ENCODE peak calls at places on chromosomes 5 and 9, in four cellular contexts. Z, G, S and N are unnamed samples.

GRCh38 chr5:88060194-88060593 is 208.5 kb downstream of the TMEM161B start:
- DNase-seq in Z (no peak), G (no peak), S (no peak), N (no peak)

GRCh38 chr9:97473717-97474116 is 27.7 kb upstream of the TMOD1 start:
- DNase-seq in Z (no peak), G (no peak), S (no peak), N (no peak)

GRCh38 chr9:123346026-123346425 is 10.0 kb upstream of the CRB2 start:
- DNase-seq in Z (no peak), G (no peak), S (no peak), N (no peak)

GRCh38 chr5:82164957-82165698 is 113.0 kb downstream of the RPS23 start:
- DNase-seq in Z (no peak), G (no peak), S (no peak), N (no peak)

GRCh38 chr5:39379683-39380082 is 15.4 kb upstream of the C9 start:
- DNase-seq in Z (no peak), G (no peak), S (no peak), N (no peak)

GRCh38 chr9:91056917-91057316 is 255.3 kb downstream of the SYK start:
- DNase-seq in Z (no peak), G (no peak), S (no peak), N (no peak)

GRCh38 chr5:178467261-178468195 is 122.7 kb downstream of the COL23A1 start:
- DNase-seq in Z (no peak), G (no peak), S (no peak), N (no peak)

GRCh38 chr5:145531038-145531734 is 304.0 kb downstream of the PRELID2 start:
- DNase-seq in Z (no peak), G (no peak), S (no peak), N (no peak)

GRCh38 chr9:27414215-27414731 is 109.8 kb upstream of the IFNK start:
- DNase-seq in Z (no peak), G (no peak), S (no peak), N (no peak)

GRCh38 chr5:168724227-168724626 is 145.1 kb upstream of the PANK3 start:
- DNase-seq in Z (no peak), G (no peak), S (no peak), N (no peak)

GRCh38 chr5:169874626-169875025 is 105.7 kb downstream of the INSYN2B start:
- DNase-seq in Z (no peak), G (no peak), S (no peak), N (no peak)

GRCh38 chr5:96652769-96653455 is 9.3 kb upstream of the CAST start:
- DNase-seq in Z (no peak), G (no peak), S (no peak), N (no peak)

GRCh38 chr5:37834542-37835399 is 5.1 kb downstream of the GDNF start:
- DNase-seq in Z (no peak), G (no peak), S (peak; percentile 71), N (no peak)

GRCh38 chr5:100828071-100828689 is 74.9 kb downstream of the ST8SIA4 start:
- DNase-seq in Z (peak; percentile 89), G (no peak), S (no peak), N (no peak)

GRCh38 chr9:32928145-32928763 is 73.2 kb downstream of the APTX start:
- DNase-seq in Z (no peak), G (no peak), S (no peak), N (no peak)

GRCh38 chr9:99405369-99405768 is 183.3 kb downstream of the SEC61B start:
- DNase-seq in Z (no peak), G (no peak), S (no peak), N (no peak)

GRCh38 chr9:135530146-135530545 is 8.9 kb downstream of the LCN1 start:
- DNase-seq in Z (no peak), G (no peak), S (peak; percentile 28), N (no peak)

GRCh38 chr5:132000677-132001453 is 10.6 kb downstream of the ACSL6 start:
- DNase-seq in Z (no peak), G (peak; percentile 22), S (no peak), N (no peak)

GRCh38 chr5:180809403-180810209 is 7.0 kb upstream of the MGAT1 start:
- DNase-seq in Z (no peak), G (peak; percentile 89), S (no peak), N (peak; percentile 90)

GRCh38 chr5:172559004-172559932 is 81.8 kb upstream of the NEURL1B start:
- DNase-seq in Z (no peak), G (no peak), S (no peak), N (no peak)

GRCh38 chr5:54551906-54552305 is 34.3 kb downstream of the SNX18 start:
- DNase-seq in Z (no peak), G (no peak), S (no peak), N (no peak)
- TF ChIP-seq CBX5 in Z (no peak), G (no peak), S (no peak), N (no peak)

GRCh38 chr5:151571270-151572173 is 19.6 kb downstream of the FAT2 start:
- DNase-seq in Z (no peak), G (no peak), S (no peak), N (no peak)

GRCh38 chr5:151568036-151568435 is 23.1 kb downstream of the FAT2 start:
- DNase-seq in Z (no peak), G (no peak), S (no peak), N (no peak)

GRCh38 chr5:151569132-151570046 is 21.7 kb downstream of the FAT2 start:
- DNase-seq in Z (peak; percentile 35), G (no peak), S (no peak), N (no peak)

GRCh38 chr5:151570512-151571269 is 20.4 kb downstream of the FAT2 start:
- DNase-seq in Z (no peak), G (no peak), S (peak; percentile 54), N (no peak)

DNA sequence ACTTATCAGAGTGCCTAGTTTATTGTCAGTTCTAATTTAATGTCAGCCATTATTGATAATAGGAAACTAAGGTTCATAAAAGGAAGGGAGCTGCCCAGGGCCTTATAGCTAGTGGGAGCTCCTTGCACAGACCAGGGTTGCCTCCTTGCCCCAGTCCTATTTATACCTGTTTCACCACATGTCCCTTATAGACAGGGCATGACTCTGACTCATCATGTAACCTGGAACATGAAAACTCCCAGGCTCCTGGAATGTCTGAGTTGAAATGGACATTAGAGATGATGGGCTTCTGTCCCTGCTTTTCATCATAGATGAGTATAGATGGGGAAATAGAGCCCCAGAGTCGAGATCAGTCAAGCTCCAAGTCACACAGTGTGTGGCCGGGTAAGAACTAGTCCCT is 21.1 kb downstream of the FAT2 start:
- DNase-seq in Z (no peak), G (no peak), S (no peak), N (no peak)
- TF ChIP-seq CBX5 in Z (no peak), G (no peak), S (no peak), N (no peak)

GRCh38 chr9:11023201-11023600 is 410.4 kb upstream of the PTPRD start:
- DNase-seq in Z (no peak), G (no peak), S (no peak), N (no peak)
- TF ChIP-seq CBX5 in Z (no peak), G (no peak), S (no peak), N (no peak)

GRCh38 chr9:133090752-133091325 is 29.1 kb downstream of the CEL start:
- DNase-seq in Z (no peak), G (no peak), S (no peak), N (no peak)
- TF ChIP-seq CBX5 in Z (no peak), G (no peak), S (no peak), N (no peak)

DNA sequence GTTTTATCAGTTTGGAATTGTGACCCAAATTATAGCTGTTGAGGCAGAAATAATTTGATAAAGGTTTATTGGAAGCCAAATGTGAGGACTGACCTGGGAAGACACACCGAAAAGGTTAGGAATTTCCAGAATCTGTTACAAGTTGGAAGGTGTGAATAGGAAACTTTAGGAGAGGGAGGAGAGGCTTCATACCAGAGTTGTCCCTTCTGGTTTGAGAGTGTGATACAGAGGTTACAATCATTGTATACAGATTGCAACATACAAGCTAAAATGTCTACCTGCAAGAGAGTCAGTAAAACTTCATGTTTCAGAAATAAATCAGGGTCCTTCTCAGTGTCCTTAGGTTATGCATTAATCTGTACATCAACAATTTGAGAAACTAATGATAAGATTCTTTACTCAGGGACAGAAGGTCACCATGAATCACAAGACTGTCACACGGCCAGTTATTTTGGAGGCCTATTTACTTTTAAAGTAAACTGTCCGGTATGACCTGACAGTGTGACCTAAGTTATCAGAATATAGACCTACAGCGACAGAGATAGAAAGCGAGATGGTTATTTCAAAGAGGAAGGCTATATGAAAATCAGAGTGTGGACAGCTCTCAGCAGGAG is 204.9 kb upstream of the CTNND2 start:
- DNase-seq in Z (no peak), G (no peak), S (no peak), N (no peak)
- TF ChIP-seq CBX5 in Z (no peak), G (no peak), S (no peak), N (no peak)

DNA sequence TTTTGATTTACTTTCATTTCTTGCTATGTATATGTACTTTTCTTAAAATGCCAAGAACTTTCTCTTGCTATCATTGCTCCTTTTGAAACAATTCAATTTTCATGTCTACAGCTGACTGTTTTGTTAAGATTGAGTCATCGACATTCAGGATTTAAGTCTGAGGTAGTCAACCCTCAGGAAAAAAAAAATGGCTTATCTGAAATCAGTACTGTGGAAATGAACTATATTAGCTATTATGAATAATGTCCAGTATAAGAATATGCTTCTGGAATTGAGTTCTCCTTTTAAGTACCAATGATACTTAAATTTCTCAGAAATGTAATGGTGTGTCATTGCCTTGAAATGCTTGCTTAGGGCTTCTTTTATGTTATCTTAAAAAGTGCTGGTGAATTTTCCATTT is 37.9 kb downstream of the TNFAIP8 start:
- DNase-seq in Z (no peak), G (no peak), S (no peak), N (no peak)
- TF ChIP-seq CBX5 in Z (no peak), G (no peak), S (no peak), N (no peak)